ENCODE peak calls at places on chromosome 4, in seven cellular contexts. One of them, this sample, is unnamed.

GRCh38 chr4:8517946-8518345 is 62.2 kb upstream of the GPR78 start:
- DNase-seq in AG04450: no peak
- DNase-seq in tibial artery: no peak
- DNase-seq in lower lobe of right lung: no peak
- DNase-seq in SK-N-SH: no peak
- DNase-seq in right atrium auricular region: no peak
- DNase-seq in Peyer's patch: no peak
- DNase-seq in this sample: no peak

GRCh38 chr4:73763877-73764276 is 23.5 kb downstream of the CXCL8 start:
- DNase-seq in AG04450: no peak
- DNase-seq in tibial artery: no peak
- DNase-seq in lower lobe of right lung: no peak
- DNase-seq in SK-N-SH: no peak
- DNase-seq in right atrium auricular region: no peak
- DNase-seq in Peyer's patch: no peak
- DNase-seq in this sample: no peak

GRCh38 chr4:109414938-109415337 is 18.7 kb upstream of the SEC24B start:
- DNase-seq in AG04450: no peak
- DNase-seq in tibial artery: no peak
- DNase-seq in lower lobe of right lung: no peak
- DNase-seq in SK-N-SH: no peak
- DNase-seq in right atrium auricular region: no peak
- DNase-seq in Peyer's patch: no peak
- DNase-seq in this sample: no peak

GRCh38 chr4:162229670-162230069 is 65.9 kb upstream of the FSTL5 start:
- DNase-seq in AG04450: no peak
- DNase-seq in tibial artery: no peak
- DNase-seq in lower lobe of right lung: no peak
- DNase-seq in SK-N-SH: no peak
- DNase-seq in right atrium auricular region: no peak
- DNase-seq in Peyer's patch: no peak
- DNase-seq in this sample: no peak

GRCh38 chr4:156362581-156362980 is 408.9 kb upstream of the CTSO start:
- DNase-seq in AG04450: no peak
- DNase-seq in tibial artery: no peak
- DNase-seq in lower lobe of right lung: no peak
- DNase-seq in SK-N-SH: no peak
- DNase-seq in right atrium auricular region: no peak
- DNase-seq in Peyer's patch: no peak
- DNase-seq in this sample: no peak

GRCh38 chr4:27790911-27791310 is 930.3 kb downstream of the STIM2 start:
- DNase-seq in AG04450: no peak
- DNase-seq in tibial artery: no peak
- DNase-seq in lower lobe of right lung: no peak
- DNase-seq in SK-N-SH: no peak
- DNase-seq in right atrium auricular region: no peak
- DNase-seq in Peyer's patch: no peak
- DNase-seq in this sample: no peak

GRCh38 chr4:153480704-153481103 is 14.5 kb downstream of the TMEM131L start:
- DNase-seq in AG04450: no peak
- DNase-seq in tibial artery: no peak
- DNase-seq in lower lobe of right lung: no peak
- DNase-seq in SK-N-SH: no peak
- DNase-seq in right atrium auricular region: no peak
- DNase-seq in Peyer's patch: no peak
- DNase-seq in this sample: no peak

GRCh38 chr4:156762851-156763250 is 208.7 kb downstream of the PDGFC start:
- DNase-seq in AG04450: no peak
- DNase-seq in tibial artery: no peak
- DNase-seq in lower lobe of right lung: no peak
- DNase-seq in SK-N-SH: no peak
- DNase-seq in right atrium auricular region: no peak
- DNase-seq in Peyer's patch: no peak
- DNase-seq in this sample: no peak

GRCh38 chr4:184721254-184721653 is 12.6 kb downstream of the CENPU start:
- DNase-seq in AG04450: no peak
- DNase-seq in tibial artery: no peak
- DNase-seq in lower lobe of right lung: no peak
- DNase-seq in SK-N-SH: no peak
- DNase-seq in right atrium auricular region: no peak
- DNase-seq in Peyer's patch: no peak
- DNase-seq in this sample: no peak

GRCh38 chr4:81214518-81215218 is 354 bp downstream of the PRKG2 start:
- DNase-seq in AG04450: no peak
- DNase-seq in tibial artery: no peak
- DNase-seq in lower lobe of right lung: peak; percentile 47
- DNase-seq in SK-N-SH: peak; percentile 11
- DNase-seq in right atrium auricular region: no peak
- DNase-seq in Peyer's patch: peak; percentile 65
- DNase-seq in this sample: no peak

GRCh38 chr4:34193451-34194154 is 2050.7 kb downstream of the ARAP2 start:
- DNase-seq in AG04450: no peak
- DNase-seq in tibial artery: no peak
- DNase-seq in lower lobe of right lung: no peak
- DNase-seq in SK-N-SH: no peak
- DNase-seq in right atrium auricular region: no peak
- DNase-seq in Peyer's patch: no peak
- DNase-seq in this sample: no peak

GRCh38 chr4:87853108-87853507 is 20.3 kb downstream of the MEPE start:
- DNase-seq in AG04450: no peak
- DNase-seq in tibial artery: no peak
- DNase-seq in lower lobe of right lung: no peak
- DNase-seq in SK-N-SH: peak; percentile 44
- DNase-seq in right atrium auricular region: no peak
- DNase-seq in Peyer's patch: no peak
- DNase-seq in this sample: no peak

GRCh38 chr4:151922811-151923210 is 162.0 kb upstream of the GATB start:
- DNase-seq in AG04450: no peak
- DNase-seq in tibial artery: no peak
- DNase-seq in lower lobe of right lung: no peak
- DNase-seq in SK-N-SH: no peak
- DNase-seq in right atrium auricular region: no peak
- DNase-seq in Peyer's patch: no peak
- DNase-seq in this sample: no peak

GRCh38 chr4:87270144-87270543 is 49.7 kb upstream of the KLHL8 start:
- DNase-seq in AG04450: peak; percentile 1
- DNase-seq in tibial artery: no peak
- DNase-seq in lower lobe of right lung: no peak
- DNase-seq in SK-N-SH: peak; percentile 39
- DNase-seq in right atrium auricular region: no peak
- DNase-seq in Peyer's patch: no peak
- DNase-seq in this sample: no peak

GRCh38 chr4:119132306-119132705 is 3.3 kb upstream of the MYOZ2 start:
- DNase-seq in AG04450: no peak
- DNase-seq in tibial artery: no peak
- DNase-seq in lower lobe of right lung: no peak
- DNase-seq in SK-N-SH: no peak
- DNase-seq in right atrium auricular region: no peak
- DNase-seq in Peyer's patch: no peak
- DNase-seq in this sample: no peak

GRCh38 chr4:78551420-78552351 is at the start of gene ANXA3:
- DNase-seq in AG04450: no peak
- DNase-seq in tibial artery: no peak
- DNase-seq in lower lobe of right lung: peak; percentile 81
- DNase-seq in SK-N-SH: peak; percentile 72
- DNase-seq in right atrium auricular region: no peak
- DNase-seq in Peyer's patch: peak; percentile 80
- DNase-seq in this sample: no peak

GRCh38 chr4:78556655-78557054 is 5.1 kb downstream of the ANXA3 start:
- DNase-seq in AG04450: no peak
- DNase-seq in tibial artery: no peak
- DNase-seq in lower lobe of right lung: no peak
- DNase-seq in SK-N-SH: no peak
- DNase-seq in right atrium auricular region: no peak
- DNase-seq in Peyer's patch: no peak
- DNase-seq in this sample: no peak

GRCh38 chr4:78553526-78554060 is 2.0 kb downstream of the ANXA3 start:
- DNase-seq in AG04450: no peak
- DNase-seq in tibial artery: no peak
- DNase-seq in lower lobe of right lung: no peak
- DNase-seq in SK-N-SH: no peak
- DNase-seq in right atrium auricular region: no peak
- DNase-seq in Peyer's patch: no peak
- DNase-seq in this sample: no peak

GRCh38 chr4:78557841-78558240 is 6.3 kb downstream of the ANXA3 start:
- DNase-seq in AG04450: no peak
- DNase-seq in tibial artery: no peak
- DNase-seq in lower lobe of right lung: no peak
- DNase-seq in SK-N-SH: no peak
- DNase-seq in right atrium auricular region: no peak
- DNase-seq in Peyer's patch: no peak
- DNase-seq in this sample: no peak

DNA sequence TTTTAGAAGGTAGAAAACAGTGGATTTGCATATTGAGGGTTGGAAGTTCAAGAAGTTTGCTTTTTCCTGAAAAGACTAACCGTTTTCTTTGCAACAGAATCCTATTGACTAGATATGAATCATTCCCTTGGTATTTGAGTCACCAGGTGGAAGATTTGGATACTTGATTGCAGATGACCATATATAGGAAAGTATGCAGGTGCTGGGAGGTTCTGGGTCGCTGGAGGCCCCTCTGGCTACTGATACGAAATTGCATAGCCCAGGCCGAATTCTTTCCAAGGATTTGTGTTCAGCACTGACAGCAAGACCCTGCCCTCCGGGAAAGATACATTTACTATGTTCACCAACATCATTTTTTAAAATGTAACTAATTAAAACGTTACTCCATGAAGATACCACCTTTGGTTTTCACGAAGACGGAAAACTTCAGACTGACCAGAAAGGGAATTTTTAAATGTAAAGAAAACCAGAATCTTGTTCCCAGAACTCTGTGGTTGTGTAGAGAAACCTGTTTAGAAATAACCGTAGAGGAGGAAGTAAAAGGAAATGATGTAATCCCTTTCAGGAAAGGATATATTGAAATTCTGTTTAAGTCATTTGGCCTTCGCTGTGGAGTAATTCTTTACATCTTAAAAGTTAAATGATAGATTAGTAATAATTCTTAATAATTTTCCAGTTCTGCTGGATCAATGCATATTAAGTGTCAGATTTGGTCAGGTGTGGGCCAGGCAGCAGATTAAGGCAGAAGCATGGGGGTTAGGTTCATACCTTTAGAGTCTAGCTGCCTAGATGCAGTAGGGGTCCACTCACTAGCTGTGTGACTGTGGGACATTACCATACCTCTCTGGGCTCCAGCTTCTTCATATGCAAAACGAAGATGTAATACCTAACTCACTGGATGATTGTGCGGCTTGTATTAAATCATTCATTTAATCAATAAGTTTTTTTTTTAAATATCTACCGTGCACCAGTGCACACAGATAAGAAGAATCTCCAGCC is 1.1 kb downstream of the ANXA3 start:
- DNase-seq in AG04450: no peak
- DNase-seq in tibial artery: no peak
- DNase-seq in lower lobe of right lung: peak; percentile 47
- DNase-seq in SK-N-SH: no peak
- DNase-seq in right atrium auricular region: no peak
- DNase-seq in Peyer's patch: no peak
- DNase-seq in this sample: no peak
- H3K27ac ChIP-seq in AG04450: no peak overlapping the region
- H3K27ac ChIP-seq in tibial artery: no peak overlapping the region
- H3K27ac ChIP-seq in lower lobe of right lung: peak overlapping the region; percentile 93
- H3K27ac ChIP-seq in SK-N-SH: no peak overlapping the region
- H3K27ac ChIP-seq in right atrium auricular region: peak overlapping the region; percentile 79
- H3K27ac ChIP-seq in Peyer's patch: no peak overlapping the region
- H3K27ac ChIP-seq in this sample: no peak overlapping the region

GRCh38 chr4:48557478-48557877 is 67.4 kb downstream of the ZAR1 start:
- DNase-seq in AG04450: no peak
- DNase-seq in tibial artery: no peak
- DNase-seq in lower lobe of right lung: no peak
- DNase-seq in SK-N-SH: peak; percentile 19
- DNase-seq in right atrium auricular region: no peak
- DNase-seq in Peyer's patch: no peak
- DNase-seq in this sample: no peak
- TF ChIP-seq CTCF in AG04450: peak; percentile 23
- TF ChIP-seq CTCF in tibial artery: no peak
- TF ChIP-seq CTCF in lower lobe of right lung: no peak
- TF ChIP-seq CTCF in SK-N-SH: peak; percentile 48
- TF ChIP-seq CTCF in right atrium auricular region: no peak
- TF ChIP-seq CTCF in Peyer's patch: no peak
- TF ChIP-seq CTCF in this sample: no peak

DNA sequence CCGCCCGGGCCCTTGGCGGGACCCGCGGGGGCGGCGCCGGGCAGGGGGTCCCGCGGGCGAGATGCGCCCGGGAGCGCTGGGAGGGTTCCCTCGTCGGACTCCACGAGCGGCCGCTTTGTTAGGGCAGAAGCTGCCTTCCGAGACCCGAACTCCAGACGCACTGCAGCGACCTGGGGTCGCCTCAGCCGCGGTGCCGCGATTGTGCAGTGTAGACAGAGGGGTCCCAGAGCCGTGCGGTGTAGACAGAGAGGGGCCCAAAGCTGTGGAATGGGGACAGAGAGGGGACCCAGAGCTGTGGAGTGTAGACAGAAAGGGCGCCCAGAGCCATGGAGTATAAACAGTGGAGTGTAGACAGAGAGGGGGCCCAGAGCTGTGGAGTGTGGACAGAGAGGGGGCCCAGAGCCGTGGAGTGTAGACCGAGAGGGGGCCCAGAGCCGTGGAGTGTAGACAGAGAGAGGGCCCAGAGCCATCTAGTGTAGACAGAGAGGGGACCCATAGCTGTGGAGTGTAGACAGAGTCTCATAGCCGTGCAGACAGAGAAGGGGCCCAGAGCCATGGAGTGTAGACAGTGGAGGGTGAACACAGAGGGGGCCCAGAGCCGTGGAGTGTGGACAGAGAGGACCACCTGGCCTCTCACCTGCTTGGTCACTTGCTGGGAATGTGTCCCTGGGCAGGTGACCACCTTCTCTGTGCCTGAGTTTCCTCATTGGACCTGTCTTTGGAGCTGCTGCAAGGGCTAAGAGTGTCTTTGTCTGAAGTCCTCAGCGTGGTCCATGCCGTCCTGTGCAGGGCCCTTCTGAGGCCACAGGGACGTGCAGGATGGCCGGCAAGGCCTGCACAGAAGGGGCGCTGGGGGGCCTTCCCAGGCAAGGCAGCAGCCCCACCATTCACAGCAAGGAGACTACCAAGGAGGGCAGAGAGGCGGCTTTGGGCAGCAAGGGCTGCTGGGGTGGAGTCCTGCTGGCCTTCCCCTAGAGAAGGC is 880 bp downstream of the RGS12 start:
- DNase-seq in AG04450: no peak
- DNase-seq in tibial artery: no peak
- DNase-seq in lower lobe of right lung: no peak
- DNase-seq in SK-N-SH: no peak
- DNase-seq in right atrium auricular region: no peak
- DNase-seq in Peyer's patch: peak; percentile 63
- DNase-seq in this sample: no peak
- H3K27ac ChIP-seq in AG04450: peak overlapping the region; percentile 52
- H3K27ac ChIP-seq in tibial artery: peak overlapping the region; percentile 94
- H3K27ac ChIP-seq in lower lobe of right lung: peak overlapping the region; percentile 76
- H3K27ac ChIP-seq in SK-N-SH: peak overlapping the region; percentile 51
- H3K27ac ChIP-seq in right atrium auricular region: peak overlapping the region; percentile 78
- H3K27ac ChIP-seq in Peyer's patch: peak overlapping the region; percentile 5
- H3K27ac ChIP-seq in this sample: no peak overlapping the region

DNA sequence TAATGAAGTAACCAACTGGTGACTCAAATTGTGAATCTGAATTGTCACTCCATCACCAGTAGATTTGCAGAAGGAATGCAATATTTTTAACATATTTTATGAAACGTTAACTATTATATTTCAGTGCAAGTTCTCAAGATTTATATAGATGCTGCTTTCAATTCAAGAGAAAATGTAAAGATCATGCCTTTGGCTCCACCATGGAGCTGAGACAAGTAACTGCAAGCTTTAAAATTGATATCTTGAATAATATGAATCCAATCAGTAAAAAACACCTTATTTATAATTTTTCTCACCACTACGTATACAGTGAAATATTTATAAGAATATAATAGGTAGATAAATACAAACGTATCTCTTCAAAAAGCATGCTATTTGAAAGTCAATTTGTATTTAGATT is 27.8 kb upstream of the GALNTL6 start:
- DNase-seq in AG04450: no peak
- DNase-seq in tibial artery: no peak
- DNase-seq in lower lobe of right lung: no peak
- DNase-seq in SK-N-SH: no peak
- DNase-seq in right atrium auricular region: no peak
- DNase-seq in Peyer's patch: no peak
- DNase-seq in this sample: no peak
- TF ChIP-seq CTCF in AG04450: no peak
- TF ChIP-seq CTCF in tibial artery: no peak
- TF ChIP-seq CTCF in lower lobe of right lung: no peak
- TF ChIP-seq CTCF in SK-N-SH: no peak
- TF ChIP-seq CTCF in right atrium auricular region: no peak
- TF ChIP-seq CTCF in Peyer's patch: no peak
- TF ChIP-seq CTCF in this sample: no peak